ENCODE peak calls at places on chromosomes 16 and 17, in five cellular contexts. One of them, this sample, is unnamed.

GRCh38 chr17:61338874-61339478 is 60.7 kb upstream of the TBX2 start:
- DNase-seq in GM12878: no peak
- DNase-seq in K562: no peak
- DNase-seq in HepG2: peak
- DNase-seq in H1: no peak
- DNase-seq in this sample: no peak

GRCh38 chr16:53545433-53545832 is 42.4 kb upstream of the AKTIP start:
- DNase-seq in H1: no peak
- DNase-seq in HepG2: peak
- DNase-seq in K562: no peak
- DNase-seq in GM12878: no peak
- DNase-seq in this sample: no peak

GRCh38 chr16:12228607-12229499 is 252.3 kb downstream of the SNX29 start:
- DNase-seq in H1: peak
- DNase-seq in HepG2: peak
- DNase-seq in K562: peak
- DNase-seq in GM12878: no peak
- DNase-seq in this sample: peak

GRCh38 chr17:64183815-64184397 is 54.0 kb upstream of the ERN1 start:
- DNase-seq in GM12878: no peak
- DNase-seq in K562: no peak
- DNase-seq in HepG2: no peak
- DNase-seq in H1: no peak
- DNase-seq in this sample: no peak

GRCh38 chr17:57612202-57613071 is 132.7 kb downstream of the CCDC182 start:
- DNase-seq in H1: no peak
- DNase-seq in HepG2: peak
- DNase-seq in GM12878: peak
- DNase-seq in K562: peak
- DNase-seq in this sample: no peak

GRCh38 chr16:89017956-89018604 is 41.1 kb upstream of the CBFA2T3 start:
- DNase-seq in H1: no peak
- DNase-seq in K562: no peak
- DNase-seq in GM12878: no peak
- DNase-seq in HepG2: no peak
- DNase-seq in this sample: no peak

GRCh38 chr17:34571428-34572130 is 7.8 kb upstream of the TMEM132E start:
- DNase-seq in HepG2: no peak
- DNase-seq in GM12878: no peak
- DNase-seq in K562: no peak
- DNase-seq in H1: no peak
- DNase-seq in this sample: no peak

GRCh38 chr16:11506816-11507305 is 79.9 kb downstream of the LITAF start:
- DNase-seq in H1: no peak
- DNase-seq in HepG2: no peak
- DNase-seq in GM12878: no peak
- DNase-seq in K562: peak
- DNase-seq in this sample: no peak

GRCh38 chr17:1259910-1260389 is 10.3 kb upstream of the BHLHA9 start:
- DNase-seq in HepG2: no peak
- DNase-seq in K562: no peak
- DNase-seq in GM12878: no peak
- DNase-seq in H1: no peak
- DNase-seq in this sample: no peak

GRCh38 chr16:66189951-66190350 is 176.5 kb upstream of the CDH5 start:
- DNase-seq in HepG2: no peak
- DNase-seq in GM12878: no peak
- DNase-seq in H1: no peak
- DNase-seq in K562: no peak
- DNase-seq in this sample: no peak

GRCh38 chr17:80819422-80820164 is 172.0 kb upstream of the CHMP6 start:
- DNase-seq in H1: no peak
- DNase-seq in GM12878: no peak
- DNase-seq in HepG2: peak
- DNase-seq in K562: no peak
- DNase-seq in this sample: no peak

GRCh38 chr16:86826931-86827330 is 248.6 kb downstream of the FOXL1 start:
- DNase-seq in K562: no peak
- DNase-seq in H1: no peak
- DNase-seq in HepG2: no peak
- DNase-seq in GM12878: no peak
- DNase-seq in this sample: no peak

GRCh38 chr16:31276600-31276999 is 16.8 kb downstream of the ITGAM start:
- DNase-seq in HepG2: no peak
- DNase-seq in GM12878: no peak
- DNase-seq in H1: no peak
- DNase-seq in K562: no peak
- DNase-seq in this sample: no peak

GRCh38 chr17:27540300-27541105 is 84.3 kb downstream of the KSR1 start:
- DNase-seq in H1: no peak
- DNase-seq in HepG2: peak
- DNase-seq in GM12878: no peak
- DNase-seq in K562: no peak
- DNase-seq in this sample: no peak

GRCh38 chr16:75241955-75242354 is 9.5 kb downstream of the BCAR1 start:
- DNase-seq in GM12878: no peak
- DNase-seq in H1: no peak
- DNase-seq in K562: no peak
- DNase-seq in HepG2: no peak
- DNase-seq in this sample: no peak

GRCh38 chr16:27921134-27921533 is 142.4 kb downstream of the GSG1L start:
- DNase-seq in GM12878: no peak
- DNase-seq in H1: no peak
- DNase-seq in K562: no peak
- DNase-seq in HepG2: no peak
- DNase-seq in this sample: no peak

GRCh38 chr17:63700528-63701441 is 860 bp upstream of the LIMD2 start:
- DNase-seq in HepG2: no peak
- DNase-seq in K562: no peak
- DNase-seq in H1: peak
- DNase-seq in GM12878: no peak
- DNase-seq in this sample: no peak

GRCh38 chr16:77652399-77652798 is 69.9 kb upstream of the NUDT7 start:
- DNase-seq in GM12878: no peak
- DNase-seq in H1: no peak
- DNase-seq in K562: no peak
- DNase-seq in HepG2: no peak
- DNase-seq in this sample: no peak

GRCh38 chr17:79053251-79053925 is 21.2 kb upstream of the ENGASE start:
- DNase-seq in K562: no peak
- DNase-seq in H1: no peak
- DNase-seq in HepG2: no peak
- DNase-seq in GM12878: no peak
- DNase-seq in this sample: no peak
- TF ChIP-seq SP1 in K562: no peak
- TF ChIP-seq SP1 in H1: no peak
- TF ChIP-seq SP1 in HepG2: no peak
- TF ChIP-seq SP1 in GM12878: no peak
- TF ChIP-seq SP1 in this sample: no peak

GRCh38 chr17:60079401-60079861 is 710 bp upstream of the HEATR6 start:
- DNase-seq in K562: no peak
- DNase-seq in HepG2: no peak
- DNase-seq in H1: no peak
- DNase-seq in GM12878: no peak
- DNase-seq in this sample: no peak

GRCh38 chr17:60077226-60077625 is 1.5 kb downstream of the HEATR6 start:
- DNase-seq in GM12878: no peak
- DNase-seq in K562: no peak
- DNase-seq in H1: no peak
- DNase-seq in HepG2: no peak
- DNase-seq in this sample: no peak

GRCh38 chr17:60076811-60077210 is 1.9 kb downstream of the HEATR6 start:
- DNase-seq in GM12878: no peak
- DNase-seq in K562: no peak
- DNase-seq in H1: no peak
- DNase-seq in HepG2: no peak
- DNase-seq in this sample: no peak

GRCh38 chr17:60075981-60076380 is 2.7 kb downstream of the HEATR6 start:
- DNase-seq in HepG2: no peak
- DNase-seq in H1: no peak
- DNase-seq in K562: no peak
- DNase-seq in GM12878: no peak
- DNase-seq in this sample: no peak

GRCh38 chr17:60077672-60078519 is 825 bp downstream of the HEATR6 start:
- DNase-seq in GM12878: no peak
- DNase-seq in HepG2: no peak
- DNase-seq in H1: no peak
- DNase-seq in K562: no peak
- DNase-seq in this sample: no peak
- TF ChIP-seq POLR2A in GM12878: no peak
- TF ChIP-seq POLR2A in HepG2: no peak
- TF ChIP-seq POLR2A in H1: no peak
- TF ChIP-seq POLR2A in K562: no peak
- TF ChIP-seq POLR2A in this sample: no peak

GRCh38 chr16:817001-817906 is 16.7 kb upstream of the GNG13 start:
- DNase-seq in HepG2: no peak
- DNase-seq in GM12878: no peak
- DNase-seq in H1: no peak
- DNase-seq in K562: no peak
- DNase-seq in this sample: no peak
- TF ChIP-seq SP1 in HepG2: no peak
- TF ChIP-seq SP1 in GM12878: no peak
- TF ChIP-seq SP1 in H1: no peak
- TF ChIP-seq SP1 in K562: no peak
- TF ChIP-seq SP1 in this sample: no peak

GRCh38 chr17:47231334-47231733 is 22.2 kb downstream of the MYL4 start:
- DNase-seq in H1: no peak
- DNase-seq in K562: no peak
- DNase-seq in GM12878: peak
- DNase-seq in HepG2: no peak
- DNase-seq in this sample: no peak

GRCh38 chr17:47227862-47228261 is 18.7 kb downstream of the MYL4 start:
- DNase-seq in H1: no peak
- DNase-seq in HepG2: no peak
- DNase-seq in K562: no peak
- DNase-seq in GM12878: no peak
- DNase-seq in this sample: no peak

GRCh38 chr17:47231866-47232265 is 21.8 kb upstream of the ITGB3 start:
- DNase-seq in GM12878: no peak
- DNase-seq in K562: no peak
- DNase-seq in H1: no peak
- DNase-seq in HepG2: no peak
- DNase-seq in this sample: no peak

GRCh38 chr17:47230864-47231263 is 21.7 kb downstream of the MYL4 start:
- DNase-seq in K562: no peak
- DNase-seq in HepG2: no peak
- DNase-seq in H1: no peak
- DNase-seq in GM12878: peak
- DNase-seq in this sample: no peak

DNA sequence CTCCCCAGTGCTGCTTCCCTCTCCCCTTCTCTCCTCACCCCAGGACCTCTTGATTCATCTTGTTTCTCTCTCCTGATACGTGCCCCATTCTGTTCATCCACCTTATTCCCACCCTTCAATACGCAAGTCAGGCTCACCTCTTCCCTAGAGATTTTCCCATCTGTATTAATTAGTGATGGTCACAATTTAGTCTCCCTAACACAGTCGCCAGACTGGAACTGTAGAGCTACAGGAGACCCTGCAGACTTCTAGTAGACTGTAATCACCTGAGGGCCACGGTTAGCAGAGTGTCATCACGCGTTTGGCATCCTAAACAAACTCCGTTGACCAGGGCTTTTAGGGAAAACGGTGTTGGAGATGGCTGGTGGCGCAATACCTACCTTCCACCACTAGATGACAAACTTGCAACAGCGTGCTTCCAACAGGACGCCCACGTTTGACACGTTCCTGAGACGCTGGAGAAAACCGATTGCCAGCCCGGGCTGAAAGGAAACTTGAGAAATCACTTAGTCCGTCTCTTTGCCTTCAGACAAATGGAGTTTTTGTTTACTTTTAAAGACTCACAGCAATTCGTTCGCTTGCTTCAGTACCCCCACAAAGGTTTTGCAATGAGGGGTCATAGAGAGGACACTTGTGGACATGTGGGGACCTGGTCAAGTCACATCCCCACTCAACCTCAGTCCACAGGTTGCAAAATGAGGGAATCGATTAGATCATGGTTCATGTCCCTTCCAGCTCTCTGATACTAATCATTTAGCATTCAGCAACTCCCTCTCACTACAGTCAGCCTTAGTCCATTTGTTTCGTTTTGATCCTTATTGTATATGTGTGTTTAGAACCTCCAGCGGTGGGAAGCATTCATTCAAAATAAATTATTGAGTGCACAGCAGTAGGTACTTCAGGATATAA is 20.6 kb downstream of the MYL4 start:
- DNase-seq in GM12878: peak
- DNase-seq in HepG2: peak
- DNase-seq in K562: peak
- DNase-seq in H1: peak
- DNase-seq in this sample: peak
- TF ChIP-seq POLR2A in GM12878: no peak
- TF ChIP-seq POLR2A in HepG2: no peak
- TF ChIP-seq POLR2A in K562: no peak
- TF ChIP-seq POLR2A in H1: no peak
- TF ChIP-seq POLR2A in this sample: no peak

This sample was measured in HCT116.